ENCODE peak calls at places on chromosomes 12 and 14, in four cellular contexts. W is lower lobe of right lung, R is A549, O is ascending aorta. H is an unnamed sample.
A peak's percentile ranks its signal among the peaks of the same experiment; 100 is the strongest.

GRCh38 chr14:61485670-61486069 is 164.3 kb downstream of the PRKCH start:
- DNase-seq in O (no peak), R (no peak), W (no peak), H (no peak)

GRCh38 chr14:24943024-24943423 is 106.9 kb downstream of the STXBP6 start:
- DNase-seq in O (no peak), R (no peak), W (no peak), H (no peak)

GRCh38 chr14:97777622-97778021 is 980.4 kb downstream of the VRK1 start:
- DNase-seq in R (no peak), O (no peak), W (no peak), H (no peak)

GRCh38 chr12:89544730-89545184 is 18.9 kb upstream of the POC1B start:
- DNase-seq in R (no peak), O (no peak), W (peak; percentile 52), H (no peak)

GRCh38 chr14:61264699-61265098 is 16.4 kb downstream of the TMEM30B start:
- DNase-seq in W (no peak), R (no peak), O (no peak), H (no peak)

GRCh38 chr14:104800600-104801283 is at the start of gene ZBTB42:
- DNase-seq in R (no peak), O (no peak), W (peak; percentile 93), H (no peak)

GRCh38 chr12:104299842-104300481 is 3.6 kb upstream of the EID3 start:
- DNase-seq in R (no peak), O (no peak), W (no peak), H (no peak)

GRCh38 chr14:58876613-58877012 is 238.9 kb downstream of the DACT1 start:
- DNase-seq in O (no peak), R (no peak), W (no peak), H (no peak)

GRCh38 chr14:74242055-74243042 is 3.1 kb downstream of the VSX2 start:
- DNase-seq in O (no peak), R (no peak), W (no peak), H (no peak)

GRCh38 chr14:82009076-82009475 is 475.4 kb upstream of the SEL1L start:
- DNase-seq in O (no peak), W (no peak), R (no peak), H (no peak)

GRCh38 chr12:1791104-1791927 is 29.0 kb upstream of the LRTM2 start:
- DNase-seq in O (no peak), R (peak; percentile 60), W (peak; percentile 61), H (no peak)

GRCh38 chr12:93950321-93950720 is 198.1 kb upstream of the PLXNC1 start:
- DNase-seq in R (no peak), W (no peak), O (no peak), H (no peak)

GRCh38 chr12:49808686-49809368 is 19.4 kb downstream of the NCKAP5L start:
- DNase-seq in R (no peak), O (no peak), W (no peak), H (no peak)

GRCh38 chr14:101717663-101718490 is 43.6 kb upstream of the PPP2R5C start:
- DNase-seq in W (no peak), O (no peak), R (no peak), H (peak; percentile 29)

GRCh38 chr14:94540031-94540794 is 21.0 kb upstream of the SERPINA4 start:
- DNase-seq in O (no peak), W (no peak), R (no peak), H (no peak)
- TF ChIP-seq CTCF in O (no peak), W (no peak), R (no peak), H (no peak)

GRCh38 chr14:93029417-93029816 is 86.3 kb downstream of the ITPK1 start:
- DNase-seq in W (no peak), O (no peak), R (no peak), H (no peak)

GRCh38 chr14:93031505-93032300 is 84.0 kb downstream of the ITPK1 start:
- DNase-seq in W (no peak), O (no peak), R (no peak), H (no peak)

GRCh38 chr14:93028724-93029076 is 87.0 kb downstream of the ITPK1 start:
- DNase-seq in W (no peak), O (no peak), R (no peak), H (no peak)

GRCh38 chr14:93030761-93031160 is 85.0 kb downstream of the ITPK1 start:
- DNase-seq in R (no peak), W (no peak), O (no peak), H (no peak)

DNA sequence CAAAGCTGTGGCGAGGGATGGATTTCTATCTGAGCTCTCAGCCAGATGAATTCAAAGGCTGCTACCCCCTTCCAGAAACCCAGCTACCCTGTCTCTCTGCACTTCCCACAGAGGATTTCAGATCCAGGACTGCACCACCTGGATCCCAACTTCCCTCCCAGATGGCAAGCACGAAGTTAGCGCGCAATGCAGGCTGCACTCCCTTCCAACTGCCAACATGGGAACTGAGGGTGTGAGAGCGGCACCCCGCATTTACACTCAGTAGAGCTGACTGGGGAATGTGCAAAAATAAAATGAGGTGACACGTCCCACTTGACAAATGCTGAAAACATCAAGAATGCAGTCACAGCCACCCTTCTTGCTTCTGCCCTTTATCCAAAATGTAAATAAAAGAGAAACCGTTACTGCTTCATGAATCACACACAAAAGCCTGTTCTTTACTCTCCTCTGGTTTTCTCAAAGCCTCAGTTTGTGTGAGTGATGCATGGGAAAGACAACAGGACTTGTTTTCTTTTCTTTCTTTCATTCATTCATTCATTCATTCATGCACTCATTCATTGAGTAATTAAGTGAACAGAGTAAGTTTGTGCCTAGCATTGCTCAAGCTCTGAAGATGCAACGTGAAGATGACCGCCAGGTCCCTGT is 85.7 kb downstream of the ITPK1 start:
- DNase-seq in O (no peak), R (no peak), W (no peak), H (no peak)
- H3K4me1 ChIP-seq in O (no peaks in the 10 kb centered on the region), R (peaks cover 59% of the 10 kb centered on the region), W (peaks cover 28% of the 10 kb centered on the region), H (peaks cover 29% of the 10 kb centered on the region)

GRCh38 chr12:59834659-59835474 is 239.0 kb downstream of the SLC16A7 start:
- DNase-seq in W (no peak), R (no peak), O (no peak), H (no peak)
- TF ChIP-seq CTCF in W (peak; percentile 55), R (peak; percentile 30), O (peak; percentile 54), H (peak; percentile 47)

GRCh38 chr14:64763089-64763782 is 59.0 kb downstream of the PLEKHG3 start:
- DNase-seq in R (no peak), O (no peak), W (peak; percentile 30), H (no peak)
- H3K4me1 ChIP-seq in R (peaks cover 80% of the 10 kb centered on the region), O (peaks cover 45% of the 10 kb centered on the region), W (peaks cover 41% of the 10 kb centered on the region), H (peaks cover 43% of the 10 kb centered on the region)

H was measured in RWPE2.